ENCODE peak calls at places on chromosomes 16 and 17, in eight cellular contexts. W is ascending aorta; Q is AG10803; V is NCI-H774; M is anterior cingulate cortex; U is NCI-H1092 treated with DMSO at 0.1 percent for 48 hours; N is activated naive CD4-positive, alpha-beta T cell treated with anti-CD3 and anti-CD28 coated beads, Interleukin-2, amount 10 ng/mL, durations not matched to agents 7 days and 5 days; Y is activated CD4-positive, alpha-beta T cell treated with anti-CD3 and anti-CD28 coated beads, Interleukin-2, amount 50 U/mL, for 24 hours. T is an unnamed sample.

GRCh38 chr17:17780941-17781590 is 55.7 kb downstream of the SREBF1 start:
- DNase-seq in W (peak), N (no peak), V (no peak), Q (no peak), Y (no peak), M (no peak), U (no peak), T (peak)

GRCh38 chr17:74276051-74276476 is 2.0 kb downstream of the DNAI2 start:
- DNase-seq in W (no peak), M (no peak), Y (no peak), U (no peak), N (no peak), Q (no peak), V (no peak), T (no peak)

GRCh38 chr17:8832711-8833352 is 33.7 kb upstream of the MFSD6L start:
- DNase-seq in N (peak), M (no peak), Y (no peak), Q (no peak), V (peak), U (no peak), W (no peak), T (no peak)

GRCh38 chr17:71467719-71468118 is 653.1 kb upstream of the SOX9 start:
- DNase-seq in N (no peak), V (no peak), M (no peak), Q (no peak), U (no peak), Y (no peak), W (no peak), T (no peak)

GRCh38 chr17:7707446-7707845 is 2.4 kb downstream of the EFNB3 start:
- DNase-seq in U (no peak), Q (no peak), N (no peak), V (no peak), M (no peak), Y (no peak), W (no peak), T (no peak)

GRCh38 chr16:66175058-66175457 is 191.4 kb upstream of the CDH5 start:
- DNase-seq in U (no peak), W (no peak), Y (no peak), Q (no peak), V (no peak), M (no peak), N (no peak), T (no peak)

GRCh38 chr16:9441021-9441420 is 349.6 kb downstream of the HAPSTR1 start:
- DNase-seq in U (no peak), M (no peak), W (no peak), N (no peak), Y (no peak), Q (no peak), V (no peak), T (no peak)

GRCh38 chr16:84481051-84481735 is 23.3 kb downstream of the MEAK7 start:
- DNase-seq in V (no peak), W (no peak), U (no peak), Q (no peak), Y (no peak), M (no peak), N (no peak), T (no peak)

GRCh38 chr17:81314410-81315169 is 19.5 kb upstream of the SLC38A10 start:
- DNase-seq in N (no peak), U (no peak), Q (no peak), M (no peak), V (no peak), Y (no peak), W (no peak), T (no peak)

GRCh38 chr16:56748191-56748590 is 18.3 kb downstream of the NUP93 start:
- DNase-seq in M (no peak), Q (no peak), Y (no peak), V (no peak), W (no peak), N (no peak), U (no peak), T (no peak)

GRCh38 chr16:89094252-89094901 is 725 bp downstream of the ACSF3 start:
- DNase-seq in Y (no peak), U (no peak), N (peak), W (no peak), M (no peak), V (no peak), Q (no peak), T (no peak)

GRCh38 chr17:49588726-49589555 is 13.3 kb downstream of the NXPH3 start:
- DNase-seq in W (peak), Y (no peak), Q (peak), V (no peak), M (no peak), U (no peak), N (no peak), T (peak)

GRCh38 chr17:19448341-19449268 is 37.6 kb downstream of the RNF112 start:
- DNase-seq in V (no peak), Y (no peak), Q (peak), M (no peak), U (no peak), W (peak), N (no peak), T (peak)

GRCh38 chr17:60390881-60391418 is 983 bp downstream of the USP32 start:
- DNase-seq in V (no peak), Q (peak), N (peak), Y (no peak), M (peak), U (peak), W (peak), T (peak)

GRCh38 chr17:10881959-10882358 is 44.1 kb upstream of the PIRT start:
- DNase-seq in W (no peak), U (no peak), Y (no peak), V (no peak), Q (no peak), M (no peak), N (no peak), T (no peak)

GRCh38 chr16:1095450-1096163 is 437 bp downstream of the C1QTNF8 start:
- DNase-seq in M (no peak), U (no peak), N (no peak), V (no peak), W (no peak), Y (no peak), Q (no peak), T (no peak)

GRCh38 chr16:1066584-1067172 is 5.9 kb upstream of the SSTR5 start:
- DNase-seq in V (no peak), M (no peak), U (peak), W (no peak), Q (no peak), Y (no peak), N (no peak), T (no peak)

GRCh38 chr16:24526701-24527470 is 12.5 kb upstream of the RBBP6 start:
- DNase-seq in N (no peak), M (no peak), Q (no peak), Y (no peak), U (no peak), W (no peak), V (no peak), T (no peak)

GRCh38 chr16:73015612-73016487 is 32.1 kb downstream of the ZFHX3 start:
- DNase-seq in M (no peak), V (no peak), Q (no peak), U (no peak), Y (no peak), W (peak), N (no peak), T (no peak)

GRCh38 chr17:9162275-9162985 is 141.1 kb downstream of the NTN1 start:
- DNase-seq in V (peak), W (peak), N (no peak), U (no peak), M (no peak), Q (no peak), Y (no peak), T (no peak)

GRCh38 chr16:65318138-65318537 is 196.3 kb upstream of the CDH11 start:
- DNase-seq in Q (peak), U (peak), W (no peak), M (no peak), N (no peak), Y (no peak), V (no peak), T (no peak)

GRCh38 chr16:87198328-87198731 is 118.9 kb downstream of the C16orf95 start:
- DNase-seq in Q (no peak), N (no peak), W (no peak), V (no peak), Y (no peak), M (no peak), U (no peak), T (no peak)

GRCh38 chr17:76531501-76532038 is 5.9 kb downstream of the CYGB start:
- DNase-seq in N (no peak), M (no peak), U (no peak), V (no peak), Q (no peak), W (no peak), Y (no peak), T (no peak)